ENCODE peak calls at places on chromosomes 13 and 19, in eight cellular contexts. One of them, this sample, is unnamed.

GRCh38 chr13:111846396-111847174 is 220.4 kb upstream of the SOX1 start:
- DNase-seq in mucosa of descending colon: no peak
- DNase-seq in BJ: no peak
- DNase-seq in brain microvascular endothelial cell: no peak
- DNase-seq in body of pancreas: no peak
- DNase-seq in RWPE1: no peak
- DNase-seq in cardiac muscle cell: no peak
- DNase-seq in fibroblast of villous mesenchyme: no peak
- DNase-seq in this sample: no peak

GRCh38 chr13:34347784-34348573 is 530.0 kb downstream of the RFC3 start:
- DNase-seq in brain microvascular endothelial cell: no peak
- DNase-seq in cardiac muscle cell: no peak
- DNase-seq in BJ: no peak
- DNase-seq in body of pancreas: peak
- DNase-seq in fibroblast of villous mesenchyme: peak
- DNase-seq in RWPE1: no peak
- DNase-seq in mucosa of descending colon: no peak
- DNase-seq in this sample: no peak

GRCh38 chr13:23354520-23354919 is 79.0 kb downstream of the SACS start:
- DNase-seq in brain microvascular endothelial cell: no peak
- DNase-seq in mucosa of descending colon: no peak
- DNase-seq in body of pancreas: no peak
- DNase-seq in RWPE1: no peak
- DNase-seq in BJ: no peak
- DNase-seq in cardiac muscle cell: no peak
- DNase-seq in fibroblast of villous mesenchyme: no peak
- DNase-seq in this sample: no peak

GRCh38 chr13:59755647-59756290 is 408.0 kb downstream of the DIAPH3 start:
- DNase-seq in body of pancreas: no peak
- DNase-seq in fibroblast of villous mesenchyme: no peak
- DNase-seq in brain microvascular endothelial cell: no peak
- DNase-seq in mucosa of descending colon: no peak
- DNase-seq in RWPE1: peak
- DNase-seq in BJ: no peak
- DNase-seq in cardiac muscle cell: no peak
- DNase-seq in this sample: no peak

GRCh38 chr13:26663801-26664200 is 96.8 kb downstream of the GPR12 start:
- DNase-seq in brain microvascular endothelial cell: no peak
- DNase-seq in fibroblast of villous mesenchyme: no peak
- DNase-seq in mucosa of descending colon: no peak
- DNase-seq in BJ: no peak
- DNase-seq in body of pancreas: no peak
- DNase-seq in RWPE1: no peak
- DNase-seq in cardiac muscle cell: no peak
- DNase-seq in this sample: no peak

GRCh38 chr19:57560049-57560491 is 407 bp upstream of the ZNF550 start:
- DNase-seq in mucosa of descending colon: peak
- DNase-seq in RWPE1: peak
- DNase-seq in cardiac muscle cell: no peak
- DNase-seq in brain microvascular endothelial cell: peak
- DNase-seq in body of pancreas: no peak
- DNase-seq in BJ: peak
- DNase-seq in fibroblast of villous mesenchyme: peak
- DNase-seq in this sample: no peak

GRCh38 chr19:54208784-54209057 is 8.1 kb downstream of the RPS9 start:
- DNase-seq in body of pancreas: no peak
- DNase-seq in BJ: no peak
- DNase-seq in cardiac muscle cell: no peak
- DNase-seq in fibroblast of villous mesenchyme: no peak
- DNase-seq in mucosa of descending colon: no peak
- DNase-seq in RWPE1: no peak
- DNase-seq in brain microvascular endothelial cell: no peak
- DNase-seq in this sample: no peak

GRCh38 chr13:48648446-48648845 is 5.3 kb upstream of the CYSLTR2 start:
- DNase-seq in body of pancreas: no peak
- DNase-seq in mucosa of descending colon: no peak
- DNase-seq in cardiac muscle cell: no peak
- DNase-seq in RWPE1: no peak
- DNase-seq in fibroblast of villous mesenchyme: no peak
- DNase-seq in BJ: no peak
- DNase-seq in brain microvascular endothelial cell: no peak
- DNase-seq in this sample: no peak

GRCh38 chr19:57708641-57709354 is at the start of gene ZNF154:
- DNase-seq in brain microvascular endothelial cell: peak
- DNase-seq in RWPE1: no peak
- DNase-seq in mucosa of descending colon: no peak
- DNase-seq in fibroblast of villous mesenchyme: peak
- DNase-seq in BJ: no peak
- DNase-seq in body of pancreas: peak
- DNase-seq in cardiac muscle cell: peak
- DNase-seq in this sample: peak

GRCh38 chr13:24274452-24274971 is 34.9 kb upstream of the C1QTNF9 start:
- DNase-seq in RWPE1: no peak
- DNase-seq in fibroblast of villous mesenchyme: peak
- DNase-seq in mucosa of descending colon: no peak
- DNase-seq in cardiac muscle cell: no peak
- DNase-seq in body of pancreas: no peak
- DNase-seq in BJ: no peak
- DNase-seq in brain microvascular endothelial cell: no peak
- DNase-seq in this sample: peak

GRCh38 chr13:48942131-48942530 is 33.6 kb upstream of the FNDC3A start:
- DNase-seq in body of pancreas: no peak
- DNase-seq in cardiac muscle cell: no peak
- DNase-seq in fibroblast of villous mesenchyme: no peak
- DNase-seq in RWPE1: peak
- DNase-seq in mucosa of descending colon: no peak
- DNase-seq in BJ: no peak
- DNase-seq in brain microvascular endothelial cell: peak
- DNase-seq in this sample: no peak

GRCh38 chr19:29545866-29546582 is 20.2 kb downstream of the VSTM2B start:
- DNase-seq in RWPE1: no peak
- DNase-seq in fibroblast of villous mesenchyme: no peak
- DNase-seq in cardiac muscle cell: no peak
- DNase-seq in body of pancreas: no peak
- DNase-seq in BJ: no peak
- DNase-seq in brain microvascular endothelial cell: no peak
- DNase-seq in mucosa of descending colon: no peak
- DNase-seq in this sample: no peak

GRCh38 chr13:100977841-100978240 is 303.2 kb upstream of the TMTC4 start:
- DNase-seq in body of pancreas: no peak
- DNase-seq in RWPE1: no peak
- DNase-seq in brain microvascular endothelial cell: no peak
- DNase-seq in fibroblast of villous mesenchyme: no peak
- DNase-seq in BJ: no peak
- DNase-seq in cardiac muscle cell: no peak
- DNase-seq in mucosa of descending colon: no peak
- DNase-seq in this sample: no peak

GRCh38 chr19:38210458-38210987 is 13.5 kb downstream of the DPF1 start:
- DNase-seq in body of pancreas: peak
- DNase-seq in RWPE1: no peak
- DNase-seq in mucosa of descending colon: no peak
- DNase-seq in BJ: no peak
- DNase-seq in cardiac muscle cell: peak
- DNase-seq in brain microvascular endothelial cell: no peak
- DNase-seq in fibroblast of villous mesenchyme: peak
- DNase-seq in this sample: no peak

GRCh38 chr13:45500492-45501174 is 35.9 kb downstream of the COG3 start:
- DNase-seq in RWPE1: peak
- DNase-seq in mucosa of descending colon: no peak
- DNase-seq in BJ: peak
- DNase-seq in brain microvascular endothelial cell: peak
- DNase-seq in fibroblast of villous mesenchyme: peak
- DNase-seq in cardiac muscle cell: no peak
- DNase-seq in body of pancreas: no peak
- DNase-seq in this sample: no peak

GRCh38 chr19:48424694-48425219 is 21.0 kb upstream of the GRWD1 start:
- DNase-seq in RWPE1: peak
- DNase-seq in mucosa of descending colon: no peak
- DNase-seq in brain microvascular endothelial cell: peak
- DNase-seq in fibroblast of villous mesenchyme: peak
- DNase-seq in cardiac muscle cell: no peak
- DNase-seq in BJ: peak
- DNase-seq in body of pancreas: no peak
- DNase-seq in this sample: no peak

GRCh38 chr19:12111176-12111575 is 29.0 kb downstream of the ZNF20 start:
- DNase-seq in cardiac muscle cell: no peak
- DNase-seq in mucosa of descending colon: no peak
- DNase-seq in BJ: no peak
- DNase-seq in brain microvascular endothelial cell: no peak
- DNase-seq in RWPE1: no peak
- DNase-seq in body of pancreas: no peak
- DNase-seq in fibroblast of villous mesenchyme: no peak
- DNase-seq in this sample: no peak

GRCh38 chr13:93425411-93425810 is 198.8 kb downstream of the GPC6 start:
- DNase-seq in brain microvascular endothelial cell: no peak
- DNase-seq in body of pancreas: no peak
- DNase-seq in BJ: no peak
- DNase-seq in RWPE1: no peak
- DNase-seq in cardiac muscle cell: no peak
- DNase-seq in fibroblast of villous mesenchyme: no peak
- DNase-seq in mucosa of descending colon: no peak
- DNase-seq in this sample: no peak

GRCh38 chr19:30535011-30535410 is 162.8 kb downstream of the ZNF536 start:
- DNase-seq in body of pancreas: no peak
- DNase-seq in fibroblast of villous mesenchyme: no peak
- DNase-seq in brain microvascular endothelial cell: no peak
- DNase-seq in RWPE1: no peak
- DNase-seq in cardiac muscle cell: no peak
- DNase-seq in BJ: peak
- DNase-seq in mucosa of descending colon: no peak
- DNase-seq in this sample: no peak

DNA sequence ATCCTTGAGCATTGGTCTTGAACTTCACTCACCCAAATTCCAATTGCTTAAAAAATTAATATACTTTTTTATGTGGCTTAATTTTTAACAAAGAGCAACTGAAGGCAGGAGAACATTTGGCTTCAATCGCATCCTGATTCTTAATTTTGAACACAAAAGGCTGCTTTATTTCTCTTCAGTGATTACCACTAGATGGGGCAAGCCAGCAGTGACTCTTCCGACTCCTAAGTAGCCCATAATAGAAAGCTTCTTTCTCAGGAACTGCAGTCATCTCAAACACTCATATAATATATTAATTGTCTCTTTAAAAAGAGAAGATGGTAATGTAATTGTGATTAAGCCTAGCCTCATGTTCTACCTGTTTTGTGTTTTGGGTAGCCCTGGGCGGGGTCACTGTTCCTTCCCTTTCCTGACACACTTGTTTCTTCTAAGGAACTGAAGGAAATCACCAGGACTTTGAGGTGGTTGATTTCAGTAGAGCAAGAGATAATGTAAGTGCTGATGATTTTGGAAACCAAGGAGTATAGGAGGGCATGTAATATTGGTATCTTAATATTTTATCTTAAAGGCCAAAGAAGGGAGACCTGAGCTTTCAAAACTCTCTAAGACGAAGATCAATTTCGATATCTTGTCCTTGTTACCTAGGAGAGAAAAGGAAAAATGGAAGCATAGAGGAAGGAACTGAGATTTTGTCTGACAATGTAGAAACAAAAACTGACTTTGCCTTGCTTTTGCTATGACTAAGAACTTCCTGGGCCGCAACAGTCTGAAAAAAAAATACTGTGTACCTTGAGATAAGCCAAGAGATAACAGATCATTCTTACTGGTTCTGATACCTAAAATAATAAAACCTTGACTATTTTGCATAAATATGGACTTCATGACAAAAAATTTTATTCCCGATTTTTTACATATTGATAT is 73.1 kb downstream of the TNFSF13B start:
- DNase-seq in fibroblast of villous mesenchyme: peak
- DNase-seq in BJ: no peak
- DNase-seq in cardiac muscle cell: peak
- DNase-seq in brain microvascular endothelial cell: peak
- DNase-seq in mucosa of descending colon: no peak
- DNase-seq in RWPE1: peak
- DNase-seq in body of pancreas: no peak
- DNase-seq in this sample: no peak
- TF ChIP-seq CTCF in fibroblast of villous mesenchyme: peak
- TF ChIP-seq CTCF in BJ: peak
- TF ChIP-seq CTCF in cardiac muscle cell: peak
- TF ChIP-seq CTCF in brain microvascular endothelial cell: peak
- TF ChIP-seq CTCF in mucosa of descending colon: no peak
- TF ChIP-seq CTCF in RWPE1: peak
- TF ChIP-seq CTCF in body of pancreas: peak
- TF ChIP-seq CTCF in this sample: no peak

GRCh38 chr13:31968473-31968872 is 63.1 kb upstream of the FRY start:
- DNase-seq in brain microvascular endothelial cell: peak
- DNase-seq in mucosa of descending colon: no peak
- DNase-seq in cardiac muscle cell: no peak
- DNase-seq in fibroblast of villous mesenchyme: peak
- DNase-seq in RWPE1: no peak
- DNase-seq in BJ: no peak
- DNase-seq in body of pancreas: peak
- DNase-seq in this sample: no peak

GRCh38 chr13:31964168-31964567 is 67.4 kb upstream of the FRY start:
- DNase-seq in RWPE1: no peak
- DNase-seq in body of pancreas: no peak
- DNase-seq in mucosa of descending colon: no peak
- DNase-seq in BJ: no peak
- DNase-seq in fibroblast of villous mesenchyme: no peak
- DNase-seq in brain microvascular endothelial cell: no peak
- DNase-seq in cardiac muscle cell: no peak
- DNase-seq in this sample: no peak

GRCh38 chr13:31965361-31966066 is 66.1 kb upstream of the FRY start:
- DNase-seq in BJ: no peak
- DNase-seq in cardiac muscle cell: no peak
- DNase-seq in body of pancreas: no peak
- DNase-seq in mucosa of descending colon: no peak
- DNase-seq in brain microvascular endothelial cell: peak
- DNase-seq in RWPE1: no peak
- DNase-seq in fibroblast of villous mesenchyme: peak
- DNase-seq in this sample: no peak

GRCh38 chr13:31970237-31970930 is 61.2 kb upstream of the FRY start:
- DNase-seq in fibroblast of villous mesenchyme: peak
- DNase-seq in body of pancreas: no peak
- DNase-seq in brain microvascular endothelial cell: peak
- DNase-seq in RWPE1: peak
- DNase-seq in cardiac muscle cell: no peak
- DNase-seq in BJ: peak
- DNase-seq in mucosa of descending colon: no peak
- DNase-seq in this sample: no peak

GRCh38 chr13:31967155-31967554 is 64.4 kb upstream of the FRY start:
- DNase-seq in RWPE1: no peak
- DNase-seq in cardiac muscle cell: no peak
- DNase-seq in BJ: no peak
- DNase-seq in fibroblast of villous mesenchyme: no peak
- DNase-seq in brain microvascular endothelial cell: no peak
- DNase-seq in body of pancreas: no peak
- DNase-seq in mucosa of descending colon: no peak
- DNase-seq in this sample: no peak
- TF ChIP-seq CTCF in RWPE1: peak
- TF ChIP-seq CTCF in cardiac muscle cell: peak
- TF ChIP-seq CTCF in BJ: no peak
- TF ChIP-seq CTCF in fibroblast of villous mesenchyme: no peak
- TF ChIP-seq CTCF in brain microvascular endothelial cell: no peak
- TF ChIP-seq CTCF in body of pancreas: peak
- TF ChIP-seq CTCF in mucosa of descending colon: no peak
- TF ChIP-seq CTCF in this sample: no peak

GRCh38 chr19:8324186-8325050 is 3.1 kb downstream of the RPS28 start:
- DNase-seq in brain microvascular endothelial cell: no peak
- DNase-seq in mucosa of descending colon: peak
- DNase-seq in BJ: no peak
- DNase-seq in body of pancreas: peak
- DNase-seq in cardiac muscle cell: no peak
- DNase-seq in fibroblast of villous mesenchyme: no peak
- DNase-seq in RWPE1: no peak
- DNase-seq in this sample: no peak
- TF ChIP-seq CTCF in brain microvascular endothelial cell: no peak
- TF ChIP-seq CTCF in mucosa of descending colon: no peak
- TF ChIP-seq CTCF in BJ: peak
- TF ChIP-seq CTCF in body of pancreas: no peak
- TF ChIP-seq CTCF in cardiac muscle cell: no peak
- TF ChIP-seq CTCF in fibroblast of villous mesenchyme: no peak
- TF ChIP-seq CTCF in RWPE1: no peak
- TF ChIP-seq CTCF in this sample: no peak

GRCh38 chr19:50710094-50710493 is 9.5 kb downstream of the SHANK1 start:
- DNase-seq in BJ: no peak
- DNase-seq in body of pancreas: no peak
- DNase-seq in mucosa of descending colon: no peak
- DNase-seq in cardiac muscle cell: no peak
- DNase-seq in RWPE1: no peak
- DNase-seq in brain microvascular endothelial cell: no peak
- DNase-seq in fibroblast of villous mesenchyme: no peak
- DNase-seq in this sample: no peak
- TF ChIP-seq CTCF in BJ: peak
- TF ChIP-seq CTCF in body of pancreas: no peak
- TF ChIP-seq CTCF in mucosa of descending colon: no peak
- TF ChIP-seq CTCF in cardiac muscle cell: peak
- TF ChIP-seq CTCF in RWPE1: no peak
- TF ChIP-seq CTCF in brain microvascular endothelial cell: peak
- TF ChIP-seq CTCF in fibroblast of villous mesenchyme: no peak
- TF ChIP-seq CTCF in this sample: no peak